ENCODE peak calls at places on chromosome 6, in four cellular contexts. One of them, this sample, is unnamed.

GRCh38 chr6:45438849-45439406 is 61.2 kb upstream of the SUPT3H start:
- DNase-seq in effector CD4-positive, alpha-beta T cell: no peak
- DNase-seq in GM12878: no peak
- DNase-seq in CD4-positive, alpha-beta T cell: no peak
- DNase-seq in this sample: no peak

GRCh38 chr6:140344149-140344913 is 969.9 kb upstream of the CITED2 start:
- DNase-seq in effector CD4-positive, alpha-beta T cell: no peak
- DNase-seq in CD4-positive, alpha-beta T cell: no peak
- DNase-seq in GM12878: no peak
- DNase-seq in this sample: no peak

GRCh38 chr6:32665621-32666140 is 776 bp downstream of the HLA-DQB1 start:
- DNase-seq in effector CD4-positive, alpha-beta T cell: no peak
- DNase-seq in CD4-positive, alpha-beta T cell: no peak
- DNase-seq in GM12878: no peak
- DNase-seq in this sample: no peak

GRCh38 chr6:85641916-85642773 is 541 bp downstream of the SYNCRIP start:
- DNase-seq in effector CD4-positive, alpha-beta T cell: peak; percentile 49
- DNase-seq in GM12878: no peak
- DNase-seq in CD4-positive, alpha-beta T cell: peak; percentile 36
- DNase-seq in this sample: peak; percentile 50

GRCh38 chr6:5746392-5747140 is 260.2 kb downstream of the NRN1 start:
- DNase-seq in CD4-positive, alpha-beta T cell: no peak
- DNase-seq in effector CD4-positive, alpha-beta T cell: no peak
- DNase-seq in GM12878: no peak
- DNase-seq in this sample: no peak

GRCh38 chr6:165204807-165205545 is 104.4 kb downstream of the C6orf118 start:
- DNase-seq in effector CD4-positive, alpha-beta T cell: no peak
- DNase-seq in GM12878: no peak
- DNase-seq in CD4-positive, alpha-beta T cell: no peak
- DNase-seq in this sample: no peak

GRCh38 chr6:36131517-36132220 is 1.4 kb downstream of the MAPK13 start:
- DNase-seq in GM12878: peak; percentile 92
- DNase-seq in CD4-positive, alpha-beta T cell: peak; percentile 34
- DNase-seq in effector CD4-positive, alpha-beta T cell: peak; percentile 33
- DNase-seq in this sample: peak; percentile 34

GRCh38 chr6:3323148-3323547 is 64.4 kb downstream of the PSMG4 start:
- DNase-seq in GM12878: no peak
- DNase-seq in CD4-positive, alpha-beta T cell: no peak
- DNase-seq in effector CD4-positive, alpha-beta T cell: no peak
- DNase-seq in this sample: no peak

GRCh38 chr6:39391182-39391581 is 68.7 kb upstream of the KCNK16 start:
- DNase-seq in effector CD4-positive, alpha-beta T cell: no peak
- DNase-seq in GM12878: no peak
- DNase-seq in CD4-positive, alpha-beta T cell: no peak
- DNase-seq in this sample: no peak

GRCh38 chr6:35583893-35584688 is 71.4 kb upstream of the TULP1 start:
- DNase-seq in CD4-positive, alpha-beta T cell: peak; percentile 74
- DNase-seq in effector CD4-positive, alpha-beta T cell: peak; percentile 68
- DNase-seq in GM12878: peak; percentile 37
- DNase-seq in this sample: peak; percentile 64

GRCh38 chr6:158799051-158799792 is 19.9 kb downstream of the EZR start:
- DNase-seq in effector CD4-positive, alpha-beta T cell: no peak
- DNase-seq in GM12878: no peak
- DNase-seq in CD4-positive, alpha-beta T cell: no peak
- DNase-seq in this sample: no peak

GRCh38 chr6:21228411-21228810 is 365.1 kb upstream of the SOX4 start:
- DNase-seq in GM12878: no peak
- DNase-seq in CD4-positive, alpha-beta T cell: no peak
- DNase-seq in effector CD4-positive, alpha-beta T cell: no peak
- DNase-seq in this sample: no peak

GRCh38 chr6:128569737-128570438 is 49.5 kb upstream of the PTPRK start:
- DNase-seq in effector CD4-positive, alpha-beta T cell: no peak
- DNase-seq in CD4-positive, alpha-beta T cell: no peak
- DNase-seq in GM12878: no peak
- DNase-seq in this sample: no peak

GRCh38 chr6:43699564-43700186 is 12.1 kb upstream of the MRPS18A start:
- DNase-seq in GM12878: no peak
- DNase-seq in effector CD4-positive, alpha-beta T cell: no peak
- DNase-seq in CD4-positive, alpha-beta T cell: no peak
- DNase-seq in this sample: no peak

GRCh38 chr6:43052842-43053544 is 658 bp downstream of the CUL7 start:
- DNase-seq in GM12878: no peak
- DNase-seq in CD4-positive, alpha-beta T cell: peak; percentile 18
- DNase-seq in effector CD4-positive, alpha-beta T cell: no peak
- DNase-seq in this sample: no peak

GRCh38 chr6:112990971-112991370 is 643.8 kb downstream of the RFPL4B start:
- DNase-seq in effector CD4-positive, alpha-beta T cell: no peak
- DNase-seq in CD4-positive, alpha-beta T cell: no peak
- DNase-seq in GM12878: no peak
- DNase-seq in this sample: no peak

GRCh38 chr6:150587637-150588036 is 12.0 kb upstream of the PLEKHG1 start:
- DNase-seq in CD4-positive, alpha-beta T cell: no peak
- DNase-seq in effector CD4-positive, alpha-beta T cell: no peak
- DNase-seq in GM12878: no peak
- DNase-seq in this sample: no peak

GRCh38 chr6:52207066-52207465 is 20.9 kb downstream of the IL17A start:
- DNase-seq in CD4-positive, alpha-beta T cell: no peak
- DNase-seq in GM12878: no peak
- DNase-seq in effector CD4-positive, alpha-beta T cell: no peak
- DNase-seq in this sample: no peak

GRCh38 chr6:167708501-167709094 is 118.1 kb upstream of the AFDN start:
- DNase-seq in effector CD4-positive, alpha-beta T cell: no peak
- DNase-seq in GM12878: no peak
- DNase-seq in CD4-positive, alpha-beta T cell: no peak
- DNase-seq in this sample: no peak

GRCh38 chr6:20092071-20092566 is 120.2 kb downstream of the MBOAT1 start:
- DNase-seq in GM12878: peak; percentile 17
- DNase-seq in CD4-positive, alpha-beta T cell: no peak
- DNase-seq in effector CD4-positive, alpha-beta T cell: no peak
- DNase-seq in this sample: peak; percentile 2

GRCh38 chr6:134176283-134176975 is 124.0 kb upstream of the SLC2A12 start:
- DNase-seq in effector CD4-positive, alpha-beta T cell: no peak
- DNase-seq in CD4-positive, alpha-beta T cell: no peak
- DNase-seq in GM12878: no peak
- DNase-seq in this sample: no peak

GRCh38 chr6:153941768-153942167 is 97.3 kb upstream of the OPRM1 start:
- DNase-seq in CD4-positive, alpha-beta T cell: no peak
- DNase-seq in effector CD4-positive, alpha-beta T cell: no peak
- DNase-seq in GM12878: no peak
- DNase-seq in this sample: no peak

GRCh38 chr6:18021166-18021850 is 33.9 kb upstream of the KIF13A start:
- DNase-seq in CD4-positive, alpha-beta T cell: no peak
- DNase-seq in effector CD4-positive, alpha-beta T cell: no peak
- DNase-seq in GM12878: no peak
- DNase-seq in this sample: no peak

GRCh38 chr6:80341330-80341729 is 234.9 kb downstream of the BCKDHB start:
- DNase-seq in GM12878: no peak
- DNase-seq in effector CD4-positive, alpha-beta T cell: no peak
- DNase-seq in CD4-positive, alpha-beta T cell: no peak
- DNase-seq in this sample: no peak

GRCh38 chr6:83735461-83735860 is 26.6 kb upstream of the SNAP91 start:
- DNase-seq in CD4-positive, alpha-beta T cell: no peak
- DNase-seq in GM12878: no peak
- DNase-seq in effector CD4-positive, alpha-beta T cell: no peak
- DNase-seq in this sample: no peak

GRCh38 chr6:25419879-25420278 is 140.7 kb downstream of the CARMIL1 start:
- DNase-seq in effector CD4-positive, alpha-beta T cell: no peak
- DNase-seq in GM12878: no peak
- DNase-seq in CD4-positive, alpha-beta T cell: no peak
- DNase-seq in this sample: no peak

GRCh38 chr6:96528193-96528592 is 6.6 kb downstream of the UFL1 start:
- DNase-seq in CD4-positive, alpha-beta T cell: no peak
- DNase-seq in effector CD4-positive, alpha-beta T cell: no peak
- DNase-seq in GM12878: no peak
- DNase-seq in this sample: no peak

GRCh38 chr6:116094041-116094440 is 6.6 kb upstream of the NT5DC1 start:
- DNase-seq in GM12878: no peak
- DNase-seq in effector CD4-positive, alpha-beta T cell: no peak
- DNase-seq in CD4-positive, alpha-beta T cell: no peak
- DNase-seq in this sample: no peak

GRCh38 chr6:7786206-7786605 is 60.3 kb downstream of the BMP6 start:
- DNase-seq in CD4-positive, alpha-beta T cell: no peak
- DNase-seq in effector CD4-positive, alpha-beta T cell: no peak
- DNase-seq in GM12878: no peak
- DNase-seq in this sample: no peak

GRCh38 chr6:45148278-45148677 is 179.9 kb upstream of the RUNX2 start:
- DNase-seq in CD4-positive, alpha-beta T cell: no peak
- DNase-seq in effector CD4-positive, alpha-beta T cell: no peak
- DNase-seq in GM12878: no peak
- DNase-seq in this sample: no peak

GRCh38 chr6:38483526-38483925 is 156.2 kb downstream of the BTBD9 start:
- DNase-seq in effector CD4-positive, alpha-beta T cell: no peak
- DNase-seq in GM12878: peak; percentile 57
- DNase-seq in CD4-positive, alpha-beta T cell: no peak
- DNase-seq in this sample: no peak

GRCh38 chr6:75374913-75375530 is 90.4 kb upstream of the TMEM30A start:
- DNase-seq in GM12878: no peak
- DNase-seq in effector CD4-positive, alpha-beta T cell: no peak
- DNase-seq in CD4-positive, alpha-beta T cell: no peak
- DNase-seq in this sample: no peak

GRCh38 chr6:130517444-130517931 is 151.7 kb downstream of the TMEM200A start:
- DNase-seq in effector CD4-positive, alpha-beta T cell: no peak
- DNase-seq in GM12878: peak; percentile 76
- DNase-seq in CD4-positive, alpha-beta T cell: no peak
- DNase-seq in this sample: no peak

GRCh38 chr6:16787128-16787685 is 25.9 kb upstream of the ATXN1 start:
- DNase-seq in CD4-positive, alpha-beta T cell: no peak
- DNase-seq in effector CD4-positive, alpha-beta T cell: no peak
- DNase-seq in GM12878: no peak
- DNase-seq in this sample: no peak

GRCh38 chr6:33746036-33746600 is 587 bp downstream of the IP6K3 start:
- DNase-seq in effector CD4-positive, alpha-beta T cell: no peak
- DNase-seq in GM12878: no peak
- DNase-seq in CD4-positive, alpha-beta T cell: no peak
- DNase-seq in this sample: no peak

GRCh38 chr6:13400772-13401171 is 72.4 kb upstream of the TBC1D7 start:
- DNase-seq in GM12878: peak; percentile 39
- DNase-seq in CD4-positive, alpha-beta T cell: no peak
- DNase-seq in effector CD4-positive, alpha-beta T cell: no peak
- DNase-seq in this sample: no peak